ENCODE peak calls at places on chromosomes 1 and 21, in eight cellular contexts. B, D, H, N, E, A, W and V are unnamed samples.

GRCh38 chr1:39128959-39129358 is 75.5 kb upstream of the MACF1 start:
- DNase-seq in B (no peak), D (no peak), H (no peak), N (no peak), E (no peak), A (no peak), W (no peak), V (no peak)

GRCh38 chr1:197814306-197814705 is 39.0 kb upstream of the DENND1B start:
- DNase-seq in B (no peak), D (no peak), H (no peak), N (no peak), E (no peak), A (no peak), W (no peak), V (no peak)

GRCh38 chr1:230878584-230878975 is 10.3 kb upstream of the C1orf198 start:
- DNase-seq in B (no peak), D (no peak), H (no peak), N (no peak), E (no peak), A (peak), W (no peak), V (no peak)

GRCh38 chr1:208047476-208047934 is 136.6 kb upstream of the CD34 start:
- DNase-seq in B (no peak), D (no peak), H (no peak), N (no peak), E (peak), A (no peak), W (no peak), V (no peak)

GRCh38 chr1:24081190-24081589 is 30.7 kb downstream of the MYOM3 start:
- DNase-seq in B (no peak), D (no peak), H (no peak), N (no peak), E (no peak), A (no peak), W (no peak), V (no peak)

GRCh38 chr1:47186267-47187185 is 3.3 kb downstream of the PDZK1IP1 start:
- DNase-seq in B (no peak), D (no peak), H (no peak), N (no peak), E (no peak), A (no peak), W (no peak), V (no peak)

GRCh38 chr1:19255288-19255687 is 3.7 kb downstream of the MRTO4 start:
- DNase-seq in B (no peak), D (no peak), H (no peak), N (no peak), E (no peak), A (no peak), W (no peak), V (no peak)

GRCh38 chr1:35544976-35545375 is 12.2 kb downstream of the KIAA0319L start:
- DNase-seq in B (peak), D (no peak), H (no peak), N (no peak), E (peak), A (no peak), W (peak), V (no peak)

GRCh38 chr21:43598416-43599120 is 60.7 kb downstream of the HSF2BP start:
- DNase-seq in B (no peak), D (no peak), H (no peak), N (no peak), E (no peak), A (peak), W (no peak), V (no peak)

GRCh38 chr1:4344065-4344753 is 310.2 kb upstream of the AJAP1 start:
- DNase-seq in B (no peak), D (no peak), H (no peak), N (no peak), E (no peak), A (no peak), W (no peak), V (no peak)

GRCh38 chr1:92832537-92833160 is 809 bp downstream of the RPL5 start:
- DNase-seq in B (no peak), D (no peak), H (no peak), N (no peak), E (no peak), A (no peak), W (no peak), V (no peak)